ENCODE peak calls at places on chromosome 19, in four cellular contexts. One of them, this sample, is unnamed.

GRCh38 chr19:2765376-2765775 is 17.7 kb downstream of the SGTA start:
- DNase-seq in BJ: no peak
- DNase-seq in vagina: no peak
- DNase-seq in tibial nerve: no peak
- DNase-seq in this sample: no peak

GRCh38 chr19:16376649-16377048 is 52.0 kb downstream of the KLF2 start:
- DNase-seq in BJ: no peak
- DNase-seq in vagina: no peak
- DNase-seq in tibial nerve: no peak
- DNase-seq in this sample: no peak

GRCh38 chr19:48921721-48922500 is 11.6 kb upstream of the DHDH start:
- DNase-seq in BJ: no peak
- DNase-seq in vagina: no peak
- DNase-seq in tibial nerve: no peak
- DNase-seq in this sample: no peak

GRCh38 chr19:1757468-1758230 is 4.3 kb downstream of the ONECUT3 start:
- DNase-seq in BJ: no peak
- DNase-seq in vagina: no peak
- DNase-seq in tibial nerve: no peak
- DNase-seq in this sample: no peak

GRCh38 chr19:5804516-5805464 is at the start of gene NRTN:
- DNase-seq in BJ: no peak
- DNase-seq in vagina: no peak
- DNase-seq in tibial nerve: no peak
- DNase-seq in this sample: no peak

GRCh38 chr19:1069009-1069779 is 2.2 kb downstream of the ARHGAP45 start:
- DNase-seq in BJ: no peak
- DNase-seq in vagina: no peak
- DNase-seq in tibial nerve: peak; percentile 53
- DNase-seq in this sample: peak; percentile 74

GRCh38 chr19:5191091-5191490 is 149.5 kb downstream of the PTPRS start:
- DNase-seq in BJ: no peak
- DNase-seq in vagina: no peak
- DNase-seq in tibial nerve: no peak
- DNase-seq in this sample: no peak

GRCh38 chr19:35556025-35556590 is 7.3 kb downstream of the ATP4A start:
- DNase-seq in BJ: no peak
- DNase-seq in vagina: no peak
- DNase-seq in tibial nerve: no peak
- DNase-seq in this sample: no peak

GRCh38 chr19:48985711-48986110 is 7.4 kb downstream of the GYS1 start:
- DNase-seq in BJ: no peak
- DNase-seq in vagina: no peak
- DNase-seq in tibial nerve: no peak
- DNase-seq in this sample: no peak

GRCh38 chr19:3783660-3784584 is 2.3 kb downstream of the MATK start:
- DNase-seq in BJ: no peak
- DNase-seq in vagina: no peak
- DNase-seq in tibial nerve: no peak
- DNase-seq in this sample: no peak

GRCh38 chr19:49189259-49189658 is 31.7 kb downstream of the TRPM4 start:
- DNase-seq in BJ: no peak
- DNase-seq in vagina: no peak
- DNase-seq in tibial nerve: no peak
- DNase-seq in this sample: no peak

GRCh38 chr19:6728346-6728745 is 7.9 kb upstream of the C3 start:
- DNase-seq in BJ: no peak
- DNase-seq in vagina: no peak
- DNase-seq in tibial nerve: no peak
- DNase-seq in this sample: no peak

GRCh38 chr19:51329411-51329810 is 12.5 kb downstream of the VSIG10L start:
- DNase-seq in BJ: no peak
- DNase-seq in vagina: no peak
- DNase-seq in tibial nerve: no peak
- DNase-seq in this sample: no peak

GRCh38 chr19:9032136-9032626 is 22.0 kb upstream of the MUC16 start:
- DNase-seq in BJ: no peak
- DNase-seq in vagina: no peak
- DNase-seq in tibial nerve: no peak
- DNase-seq in this sample: no peak

GRCh38 chr19:20078696-20079095 is 896 bp downstream of the ZNF90 start:
- DNase-seq in BJ: no peak
- DNase-seq in vagina: no peak
- DNase-seq in tibial nerve: peak; percentile 16
- DNase-seq in this sample: no peak

GRCh38 chr19:5974721-5975387 is 3.1 kb downstream of the RANBP3 start:
- DNase-seq in BJ: no peak
- DNase-seq in vagina: no peak
- DNase-seq in tibial nerve: no peak
- DNase-seq in this sample: no peak

DNA sequence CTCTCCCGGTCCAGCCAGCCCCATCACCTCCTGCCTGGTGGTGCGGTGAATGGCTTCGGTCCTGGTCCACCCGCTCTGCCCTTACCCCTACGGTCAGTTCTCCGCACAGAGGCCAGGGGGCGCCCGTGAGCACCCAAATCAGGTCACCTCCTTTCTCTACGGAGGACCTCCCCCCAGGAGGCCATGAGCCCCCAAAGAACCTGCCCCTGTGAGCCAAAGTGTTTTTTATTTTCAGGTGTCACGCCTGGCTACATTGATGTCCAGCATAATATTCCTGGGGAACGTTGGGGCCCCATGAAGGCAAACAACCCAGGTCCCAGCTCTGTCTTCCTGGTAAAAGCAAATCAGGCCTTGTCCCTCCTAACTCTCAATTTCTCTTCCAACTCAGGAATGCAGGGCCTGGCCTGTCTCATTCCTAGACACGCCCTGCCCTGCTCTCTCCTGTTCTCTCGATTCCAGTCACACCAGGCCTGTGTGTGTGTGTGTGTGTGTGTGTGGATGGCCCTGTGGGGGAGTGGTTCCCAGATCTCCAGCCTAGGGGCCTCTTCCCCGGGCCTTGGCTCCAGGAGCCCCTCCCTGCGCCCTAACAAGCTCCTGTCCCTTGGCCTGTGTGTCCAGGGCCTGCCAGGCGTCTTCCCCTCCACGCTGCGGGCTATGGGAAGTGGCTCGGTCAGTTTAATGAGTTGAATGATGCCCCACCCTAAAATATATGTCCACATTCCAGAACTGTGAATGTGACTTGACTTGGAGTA is 9.7 kb upstream of the GIPC1 start:
- DNase-seq in BJ: peak; percentile 64
- DNase-seq in vagina: no peak
- DNase-seq in tibial nerve: no peak
- DNase-seq in this sample: no peak
- TF ChIP-seq CTCF in BJ: peak; percentile 85
- TF ChIP-seq CTCF in vagina: peak; percentile 6
- TF ChIP-seq CTCF in tibial nerve: peak; percentile 55
- TF ChIP-seq CTCF in this sample: peak; percentile 85

GRCh38 chr19:47614559-47614958 is 5.6 kb downstream of the BICRA start:
- DNase-seq in BJ: no peak
- DNase-seq in vagina: no peak
- DNase-seq in tibial nerve: no peak
- DNase-seq in this sample: no peak

GRCh38 chr19:47613165-47614146 is 4.5 kb downstream of the BICRA start:
- DNase-seq in BJ: no peak
- DNase-seq in vagina: no peak
- DNase-seq in tibial nerve: no peak
- DNase-seq in this sample: no peak

GRCh38 chr19:47615230-47615629 is 6.3 kb downstream of the BICRA start:
- DNase-seq in BJ: no peak
- DNase-seq in vagina: no peak
- DNase-seq in tibial nerve: no peak
- DNase-seq in this sample: no peak

GRCh38 chr19:47618771-47619170 is 9.8 kb downstream of the BICRA start:
- DNase-seq in BJ: no peak
- DNase-seq in vagina: no peak
- DNase-seq in tibial nerve: no peak
- DNase-seq in this sample: no peak

DNA sequence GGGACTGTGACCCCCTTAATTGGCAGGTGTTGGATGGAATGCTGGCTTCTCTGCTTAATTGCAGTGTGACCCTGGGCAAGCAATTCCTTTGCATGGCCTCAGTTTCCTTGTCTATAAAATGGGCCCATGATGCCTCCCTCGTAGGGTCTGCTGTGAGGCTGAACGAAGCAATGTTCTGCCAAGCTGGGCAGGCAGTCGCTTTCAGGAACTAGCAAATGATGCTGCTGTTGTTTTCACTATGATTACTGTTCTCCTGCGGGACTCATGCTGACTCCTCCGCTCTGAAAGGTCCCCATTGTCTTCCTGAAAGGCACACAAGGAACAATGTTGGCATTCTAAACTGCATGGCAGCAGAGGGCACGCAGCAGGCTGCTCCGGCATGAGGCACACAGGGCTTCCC is 6.8 kb downstream of the BICRA start:
- DNase-seq in BJ: no peak
- DNase-seq in vagina: no peak
- DNase-seq in tibial nerve: no peak
- DNase-seq in this sample: no peak
- TF ChIP-seq CTCF in BJ: no peak
- TF ChIP-seq CTCF in vagina: no peak
- TF ChIP-seq CTCF in tibial nerve: no peak
- TF ChIP-seq CTCF in this sample: no peak

GRCh38 chr19:17441241-17442135 is 7.0 kb downstream of the TMEM221 start:
- DNase-seq in BJ: no peak
- DNase-seq in vagina: no peak
- DNase-seq in tibial nerve: no peak
- DNase-seq in this sample: no peak
- TF ChIP-seq CTCF in BJ: peak; percentile 42
- TF ChIP-seq CTCF in vagina: no peak
- TF ChIP-seq CTCF in tibial nerve: no peak
- TF ChIP-seq CTCF in this sample: peak; percentile 51

GRCh38 chr19:11453468-11454341 is 18.3 kb downstream of the PRKCSH start:
- DNase-seq in BJ: no peak
- DNase-seq in vagina: no peak
- DNase-seq in tibial nerve: no peak
- DNase-seq in this sample: no peak
- TF ChIP-seq CTCF in BJ: peak; percentile 46
- TF ChIP-seq CTCF in vagina: no peak
- TF ChIP-seq CTCF in tibial nerve: peak; percentile 17
- TF ChIP-seq CTCF in this sample: peak; percentile 93

GRCh38 chr19:10517361-10517759 is at the start of gene S1PR5:
- DNase-seq in BJ: no peak
- DNase-seq in vagina: no peak
- DNase-seq in tibial nerve: no peak
- DNase-seq in this sample: no peak
- TF ChIP-seq CTCF in BJ: no peak
- TF ChIP-seq CTCF in vagina: no peak
- TF ChIP-seq CTCF in tibial nerve: no peak
- TF ChIP-seq CTCF in this sample: no peak

GRCh38 chr19:29173896-29174295 is 39.1 kb downstream of the UQCRFS1 start:
- DNase-seq in BJ: no peak
- DNase-seq in vagina: no peak
- DNase-seq in tibial nerve: no peak
- DNase-seq in this sample: no peak
- TF ChIP-seq CTCF in BJ: no peak
- TF ChIP-seq CTCF in vagina: no peak
- TF ChIP-seq CTCF in tibial nerve: no peak
- TF ChIP-seq CTCF in this sample: no peak

GRCh38 chr19:29668746-29669609 is 3.7 kb downstream of the PLEKHF1 start:
- DNase-seq in BJ: no peak
- DNase-seq in vagina: no peak
- DNase-seq in tibial nerve: no peak
- DNase-seq in this sample: no peak
- TF ChIP-seq CTCF in BJ: peak; percentile 24
- TF ChIP-seq CTCF in vagina: no peak
- TF ChIP-seq CTCF in tibial nerve: no peak
- TF ChIP-seq CTCF in this sample: peak; percentile 46

GRCh38 chr19:14160017-14160703 is 23.8 kb upstream of the ASF1B start:
- DNase-seq in BJ: no peak
- DNase-seq in vagina: no peak
- DNase-seq in tibial nerve: no peak
- DNase-seq in this sample: no peak
- TF ChIP-seq CTCF in BJ: no peak
- TF ChIP-seq CTCF in vagina: no peak
- TF ChIP-seq CTCF in tibial nerve: no peak
- TF ChIP-seq CTCF in this sample: no peak

GRCh38 chr19:54431255-54431838 is 16.1 kb downstream of the TTYH1 start:
- DNase-seq in BJ: no peak
- DNase-seq in vagina: no peak
- DNase-seq in tibial nerve: no peak
- DNase-seq in this sample: no peak
- TF ChIP-seq CTCF in BJ: no peak
- TF ChIP-seq CTCF in vagina: no peak
- TF ChIP-seq CTCF in tibial nerve: peak; percentile 5
- TF ChIP-seq CTCF in this sample: no peak